ENCODE peak calls at places on chromosome 2, in four cellular contexts. Y is ELR, N is G401, S is anterior cingulate cortex. U is an unnamed sample.

GRCh38 chr2:55048514-55048924 is 1.7 kb downstream of the RTN4 start:
- DNase-seq in Y (peak), N (peak), S (no peak), U (no peak)

GRCh38 chr2:60029248-60029883 is 524.1 kb downstream of the BCL11A start:
- DNase-seq in Y (no peak), N (no peak), S (no peak), U (no peak)

GRCh38 chr2:58667137-58667774 is 426.1 kb upstream of the FANCL start:
- DNase-seq in Y (peak), N (no peak), S (no peak), U (no peak)

GRCh38 chr2:14903709-14904374 is 271.3 kb downstream of the LRATD1 start:
- DNase-seq in Y (peak), N (peak), S (no peak), U (no peak)

GRCh38 chr2:145511946-145512345 is 992.0 kb upstream of the ZEB2 start:
- DNase-seq in Y (no peak), N (no peak), S (no peak), U (no peak)

GRCh38 chr2:61493523-61493942 is 22.6 kb upstream of the USP34 start:
- DNase-seq in Y (peak), N (no peak), S (no peak), U (no peak)

GRCh38 chr2:200122683-200123082 is 167.3 kb downstream of the MAIP1 start:
- DNase-seq in Y (no peak), N (no peak), S (no peak), U (no peak)

GRCh38 chr2:224278531-224278930 is 123.4 kb downstream of the FAM124B start:
- DNase-seq in Y (peak), N (no peak), S (no peak), U (no peak)

GRCh38 chr2:108907822-108908716 is 81.0 kb downstream of the EDAR start:
- DNase-seq in Y (no peak), N (peak), S (no peak), U (no peak)

U was measured in ovary.